ENCODE peak calls at places on chromosomes 1 and 21, in five cellular contexts. T is CD8-positive, alpha-beta T cell; X is ovary; I is heart left ventricle; K is PC-3. H is an unnamed sample.

GRCh38 chr1:160007577-160008200 is 24.1 kb downstream of the PIGM start:
- DNase-seq in I (no peak), T (no peak), K (peak; percentile 85), X (no peak), H (no peak)

GRCh38 chr1:24506706-24507422 is 4.2 kb downstream of the RCAN3 start:
- DNase-seq in K (no peak), I (no peak), T (peak; percentile 52), X (no peak), H (no peak)

GRCh38 chr1:203619091-203619780 is 7.4 kb upstream of the ATP2B4 start:
- DNase-seq in K (no peak), X (no peak), T (no peak), I (no peak), H (no peak)

GRCh38 chr1:42735477-42736105 is 4.4 kb downstream of the CLDN19 start:
- DNase-seq in X (no peak), K (no peak), T (no peak), I (no peak), H (no peak)

GRCh38 chr1:51044834-51045233 is 57.2 kb upstream of the C1orf185 start:
- DNase-seq in T (no peak), I (no peak), K (peak; percentile 50), X (no peak), H (no peak)

GRCh38 chr1:48208251-48208650 is 14.3 kb upstream of the SLC5A9 start:
- DNase-seq in I (no peak), K (no peak), X (no peak), T (no peak), H (no peak)

GRCh38 chr21:46226920-46227599 is 1.5 kb downstream of the LSS start:
- DNase-seq in I (no peak), X (peak; percentile 31), K (no peak), T (no peak), H (no peak)

GRCh38 chr1:9909222-9910046 is 635 bp downstream of the CTNNBIP1 start:
- DNase-seq in K (peak; percentile 33), T (peak; percentile 60), I (peak; percentile 75), X (peak; percentile 67), H (no peak)

GRCh38 chr1:81407463-81407862 is 393.3 kb upstream of the ADGRL2 start:
- DNase-seq in I (no peak), T (no peak), K (no peak), X (no peak), H (no peak)

GRCh38 chr1:30606166-30606565 is 117.2 kb downstream of the MATN1 start:
- DNase-seq in K (no peak), I (no peak), T (no peak), X (no peak), H (no peak)

GRCh38 chr1:85282424-85282823 is 6.0 kb upstream of the BCL10 start:
- DNase-seq in X (no peak), K (peak; percentile 37), I (no peak), T (no peak), H (no peak)

GRCh38 chr1:109628540-109629321 is 9.1 kb downstream of the AMPD2 start:
- DNase-seq in X (peak; percentile 23), K (peak; percentile 49), I (no peak), T (peak; percentile 46), H (no peak)
- H3K36me3 ChIP-seq in X (no peaks in the 10 kb centered on the region), K (peaks cover 32% of the 10 kb centered on the region), I (peaks cover 46% of the 10 kb centered on the region), T (peaks cover 42% of the 10 kb centered on the region), H (no peaks in the 10 kb centered on the region)

DNA sequence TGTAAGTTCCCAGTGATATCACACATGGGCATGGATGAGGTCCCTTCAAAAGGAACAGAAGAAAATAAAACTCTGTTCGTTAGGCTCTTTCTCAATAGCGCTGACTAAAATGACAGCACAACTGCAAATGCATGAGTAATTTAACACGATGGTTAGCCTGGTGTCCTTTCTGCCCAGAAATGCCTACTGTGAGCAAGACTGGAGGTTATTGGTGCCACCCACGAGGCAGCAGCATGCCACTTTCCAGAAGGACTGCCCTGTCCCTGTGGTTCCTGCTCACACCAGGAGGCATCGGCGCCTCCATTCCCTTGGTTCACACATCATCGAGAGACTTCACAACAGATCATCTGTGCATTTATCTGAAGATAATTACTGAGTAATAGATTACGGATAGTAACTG is 26.2 kb downstream of the VPS26C start:
- DNase-seq in I (no peak), X (no peak), K (no peak), T (no peak), H (no peak)
- H3K36me3 ChIP-seq in I (peaks cover 41% of the 10 kb centered on the region), X (no peaks in the 10 kb centered on the region), K (peaks cover 7% of the 10 kb centered on the region), T (peaks cover 4% of the 10 kb centered on the region), H (no peaks in the 10 kb centered on the region)

GRCh38 chr21:17636711-17637110 is 24.0 kb upstream of the BTG3 start:
- DNase-seq in X (no peak), I (no peak), K (no peak), T (no peak), H (no peak)
- H3K36me3 ChIP-seq in X (no peaks in the 10 kb centered on the region), I (no peaks in the 10 kb centered on the region), K (no peaks in the 10 kb centered on the region), T (no peaks in the 10 kb centered on the region), H (no peaks in the 10 kb centered on the region)

GRCh38 chr1:15311886-15312285 is 64.9 kb downstream of the FHAD1 start:
- DNase-seq in T (no peak), X (no peak), I (no peak), K (peak; percentile 19), H (no peak)
- H3K36me3 ChIP-seq in T (no peaks in the 10 kb centered on the region), X (no peaks in the 10 kb centered on the region), I (no peaks in the 10 kb centered on the region), K (no peaks in the 10 kb centered on the region), H (no peaks in the 10 kb centered on the region)